ENCODE peak calls at places on chromosome 7, in nine cellular contexts. C is activated CD8-positive, alpha-beta T cell treated with anti-CD3 and anti-CD28 coated beads for 36 hours; I is heart left ventricle; P is astrocyte; S is heart right ventricle; B is MCF 10A; T is mesothelial cell of epicardium; N is pancreas; U is GM12865. O is an unnamed sample.

GRCh38 chr7:37806152-37806551 is 42.2 kb upstream of the NME8 start:
- DNase-seq in C (no peak), I (no peak), P (no peak), S (no peak), B (no peak), T (no peak), N (no peak), U (peak), O (no peak)

GRCh38 chr7:11228515-11228914 is 254.8 kb downstream of the PHF14 start:
- DNase-seq in C (no peak), I (peak), P (no peak), S (peak), B (peak), T (no peak), N (peak), U (no peak), O (no peak)

GRCh38 chr7:78134256-78134655 is 335.7 kb downstream of the PHTF2 start:
- DNase-seq in C (peak), I (no peak), P (peak), S (no peak), B (peak), T (no peak), N (no peak), U (peak), O (peak)

GRCh38 chr7:102012941-102013461 is 195.6 kb downstream of the CUX1 start:
- DNase-seq in C (no peak), I (no peak), P (peak), S (no peak), B (no peak), T (no peak), N (no peak), U (no peak), O (no peak)

GRCh38 chr7:30321992-30322637 is 37.7 kb downstream of the ZNRF2 start:
- DNase-seq in C (peak), I (no peak), P (no peak), S (peak), B (peak), T (no peak), N (no peak), U (peak), O (no peak)

GRCh38 chr7:461453-462172 is 58.0 kb downstream of the PDGFA start:
- DNase-seq in C (no peak), I (no peak), P (no peak), S (no peak), B (peak), T (no peak), N (peak), U (no peak), O (no peak)

GRCh38 chr7:196283-196682 is 3.9 kb downstream of the FAM20C start:
- DNase-seq in C (no peak), I (no peak), P (no peak), S (no peak), B (no peak), T (no peak), N (no peak), U (no peak), O (no peak)

GRCh38 chr7:93004906-93005305 is 112.9 kb downstream of the SAMD9 start:
- DNase-seq in C (no peak), I (no peak), P (no peak), S (no peak), B (no peak), T (no peak), N (no peak), U (no peak), O (no peak)

GRCh38 chr7:90181485-90181884 is 27.2 kb downstream of the STEAP1 start:
- DNase-seq in C (no peak), I (no peak), P (no peak), S (no peak), B (no peak), T (no peak), N (no peak), U (no peak), O (no peak)

GRCh38 chr7:101630591-101630990 is 1.5 kb upstream of the MYL10 start:
- DNase-seq in C (no peak), I (no peak), P (peak), S (no peak), B (peak), T (no peak), N (no peak), U (no peak), O (no peak)

GRCh38 chr7:99762680-99763327 is 21.2 kb downstream of the CYP3A4 start:
- DNase-seq in C (no peak), I (peak), P (peak), S (peak), B (peak), T (no peak), N (no peak), U (no peak), O (no peak)

GRCh38 chr7:105388373-105389089 is at the start of gene SRPK2:
- DNase-seq in C (peak), I (peak), P (peak), S (peak), B (peak), T (peak), N (peak), U (peak), O (peak)

GRCh38 chr7:158490171-158490782 is 97.3 kb downstream of the PTPRN2 start:
- DNase-seq in C (no peak), I (no peak), P (no peak), S (no peak), B (no peak), T (no peak), N (no peak), U (no peak), O (no peak)

GRCh38 chr7:114959931-114960330 is 38.0 kb downstream of the MDFIC start:
- DNase-seq in C (no peak), I (no peak), P (peak), S (no peak), B (no peak), T (no peak), N (no peak), U (peak), O (no peak)

GRCh38 chr7:18116661-18117060 is 89.0 kb upstream of the PRPS1L1 start:
- DNase-seq in C (no peak), I (no peak), P (peak), S (no peak), B (no peak), T (no peak), N (no peak), U (no peak), O (no peak)

GRCh38 chr7:18123508-18124239 is 96.0 kb upstream of the PRPS1L1 start:
- DNase-seq in C (no peak), I (no peak), P (no peak), S (no peak), B (no peak), T (no peak), N (no peak), U (no peak), O (no peak)

GRCh38 chr7:18117482-18117881 is 89.8 kb upstream of the PRPS1L1 start:
- DNase-seq in C (no peak), I (no peak), P (peak), S (no peak), B (no peak), T (no peak), N (no peak), U (no peak), O (no peak)

GRCh38 chr7:18125536-18125935 is 97.9 kb upstream of the PRPS1L1 start:
- DNase-seq in C (no peak), I (no peak), P (peak), S (no peak), B (no peak), T (no peak), N (no peak), U (no peak), O (no peak)

DNA sequence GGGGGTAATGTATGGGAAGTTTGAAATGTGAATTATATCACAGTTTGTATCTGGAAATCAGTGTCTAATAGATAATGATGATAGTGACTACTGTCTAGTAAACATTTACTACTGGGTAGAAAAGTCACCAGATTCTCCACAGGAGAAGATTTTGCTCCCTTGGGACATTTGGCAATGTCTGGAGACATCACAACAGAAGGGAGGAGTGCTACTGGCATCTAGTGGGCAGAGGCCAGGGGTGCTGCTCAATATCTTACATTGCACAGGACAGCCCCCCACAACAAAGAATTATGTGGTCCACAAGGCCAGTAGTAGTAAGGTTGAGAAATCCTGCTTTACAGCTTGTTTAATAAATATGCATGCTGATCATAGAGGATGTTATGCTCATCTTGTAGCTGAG is 92.3 kb upstream of the PRPS1L1 start:
- DNase-seq in C (peak), I (peak), P (no peak), S (no peak), B (peak), T (no peak), N (no peak), U (no peak), O (no peak)
- TF ChIP-seq CTCF in C (no peak), I (no peak), P (peak), S (peak), B (no peak), T (no peak), N (no peak), U (peak), O (no peak)

GRCh38 chr7:52260046-52260665 is 775.3 kb upstream of the POM121L12 start:
- DNase-seq in C (no peak), I (no peak), P (no peak), S (no peak), B (peak), T (no peak), N (no peak), U (no peak), O (peak)
- TF ChIP-seq CTCF in C (no peak), I (no peak), P (no peak), S (no peak), B (no peak), T (no peak), N (no peak), U (no peak), O (peak)

GRCh38 chr7:13309535-13309934 is 622.1 kb downstream of the ARL4A start:
- DNase-seq in C (no peak), I (no peak), P (no peak), S (no peak), B (no peak), T (no peak), N (no peak), U (no peak), O (no peak)
- TF ChIP-seq CTCF in C (no peak), I (no peak), P (no peak), S (no peak), B (no peak), T (no peak), N (no peak), U (no peak), O (no peak)

DNA sequence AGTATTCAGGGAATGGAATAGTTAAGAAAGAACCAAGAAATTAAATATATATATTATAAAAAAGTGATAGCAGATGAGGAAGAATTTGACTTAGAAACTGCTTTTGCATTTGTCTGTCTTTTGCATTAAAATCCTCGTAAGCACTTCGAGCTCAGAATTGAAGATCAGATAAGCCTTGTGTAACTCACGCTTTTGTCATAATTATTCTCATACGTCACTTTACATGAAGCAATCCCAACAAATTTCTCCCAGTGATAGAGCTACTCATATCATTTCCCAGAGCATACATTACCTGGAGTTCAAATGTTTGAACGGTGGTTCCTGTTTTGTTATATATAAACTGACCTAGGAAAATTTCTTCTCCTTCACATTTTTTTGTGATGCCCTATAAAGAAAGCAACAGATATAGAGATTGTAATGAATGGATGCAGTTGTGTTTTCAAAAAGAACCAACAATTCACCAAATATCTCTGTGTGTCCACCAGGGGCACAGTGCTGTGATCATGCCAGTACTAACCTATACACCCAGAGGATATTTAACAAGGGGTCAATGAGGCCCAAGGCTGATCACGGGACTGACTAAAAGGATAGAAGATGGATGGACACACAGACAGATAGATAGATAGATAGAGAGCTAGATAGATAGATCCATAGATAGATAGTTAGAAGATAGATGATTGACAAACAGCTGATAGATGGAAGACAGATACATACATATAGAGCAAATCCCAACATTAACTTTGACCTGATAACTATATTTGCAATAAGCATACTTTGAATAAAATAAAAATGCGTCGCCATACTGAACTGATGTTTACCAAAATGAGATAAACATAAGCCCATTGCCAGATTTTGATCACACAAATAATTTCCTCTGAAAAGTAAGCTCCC is 9.3 kb upstream of the HUS1 start:
- DNase-seq in C (peak), I (no peak), P (no peak), S (no peak), B (peak), T (no peak), N (no peak), U (peak), O (no peak)
- TF ChIP-seq CTCF in C (peak), I (no peak), P (peak), S (no peak), B (no peak), T (peak), N (no peak), U (peak), O (no peak)

GRCh38 chr7:134723904-134724303 is 55.5 kb upstream of the CALD1 start:
- DNase-seq in C (no peak), I (no peak), P (no peak), S (no peak), B (no peak), T (no peak), N (no peak), U (no peak), O (no peak)

GRCh38 chr7:134722786-134723322 is 56.6 kb upstream of the CALD1 start:
- DNase-seq in C (no peak), I (no peak), P (no peak), S (no peak), B (no peak), T (no peak), N (no peak), U (no peak), O (no peak)

GRCh38 chr7:134727711-134728110 is 51.7 kb upstream of the CALD1 start:
- DNase-seq in C (no peak), I (no peak), P (no peak), S (no peak), B (no peak), T (no peak), N (no peak), U (no peak), O (no peak)

GRCh38 chr7:134726581-134726980 is 52.9 kb upstream of the CALD1 start:
- DNase-seq in C (no peak), I (peak), P (no peak), S (no peak), B (no peak), T (no peak), N (no peak), U (no peak), O (no peak)

DNA sequence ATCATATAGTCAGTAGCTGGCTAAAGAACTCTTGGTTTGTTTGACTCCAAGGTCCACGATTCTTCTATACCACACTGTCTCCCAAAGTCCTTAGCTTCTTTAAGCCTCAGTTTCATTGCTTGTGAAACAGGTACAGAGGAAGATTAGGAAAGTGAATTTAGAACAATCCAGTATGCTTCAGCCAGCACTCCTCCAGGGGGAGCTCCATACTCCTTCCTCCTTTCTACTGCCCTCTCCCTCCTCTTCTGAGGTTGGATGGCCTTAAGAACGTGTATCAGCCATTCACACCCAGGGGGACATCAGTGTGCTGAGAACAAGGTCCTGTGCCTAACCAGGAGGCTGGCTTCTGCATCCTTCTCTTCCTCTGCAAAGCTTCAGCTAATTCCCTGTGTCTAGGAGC is 54.8 kb upstream of the CALD1 start:
- DNase-seq in C (peak), I (no peak), P (no peak), S (no peak), B (peak), T (no peak), N (no peak), U (peak), O (no peak)
- TF ChIP-seq CTCF in C (no peak), I (peak), P (peak), S (peak), B (peak), T (no peak), N (no peak), U (peak), O (peak)

DNA sequence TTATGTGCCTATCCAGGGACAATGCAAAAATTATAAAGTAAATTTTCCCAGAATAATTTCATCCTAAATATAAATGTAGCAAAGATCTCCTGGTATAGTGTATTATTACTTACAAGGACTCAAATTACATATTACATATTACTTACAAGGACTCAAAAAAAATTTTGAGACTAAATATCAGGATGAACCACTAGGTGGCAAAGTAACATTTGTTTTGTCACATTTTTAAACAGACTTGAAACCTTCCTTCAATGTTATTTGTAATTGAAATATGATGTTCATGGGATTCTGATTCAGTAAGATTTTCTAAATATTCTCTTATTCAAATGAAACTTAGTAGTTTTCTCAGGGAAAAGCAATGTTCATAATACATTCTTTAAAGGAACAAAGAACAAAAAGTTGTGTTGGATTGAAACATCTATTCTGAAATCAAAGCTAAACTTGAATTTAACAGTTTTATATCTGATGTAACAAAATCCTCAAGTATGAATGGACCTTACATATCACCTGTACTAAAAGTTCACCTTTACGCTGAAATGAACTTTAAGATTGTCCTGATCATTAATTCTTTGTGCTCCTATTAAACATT is 74.3 kb upstream of the GNAI1 start:
- DNase-seq in C (no peak), I (no peak), P (peak), S (no peak), B (peak), T (no peak), N (no peak), U (peak), O (no peak)
- TF ChIP-seq CTCF in C (peak), I (peak), P (peak), S (peak), B (peak), T (peak), N (peak), U (peak), O (peak)

DNA sequence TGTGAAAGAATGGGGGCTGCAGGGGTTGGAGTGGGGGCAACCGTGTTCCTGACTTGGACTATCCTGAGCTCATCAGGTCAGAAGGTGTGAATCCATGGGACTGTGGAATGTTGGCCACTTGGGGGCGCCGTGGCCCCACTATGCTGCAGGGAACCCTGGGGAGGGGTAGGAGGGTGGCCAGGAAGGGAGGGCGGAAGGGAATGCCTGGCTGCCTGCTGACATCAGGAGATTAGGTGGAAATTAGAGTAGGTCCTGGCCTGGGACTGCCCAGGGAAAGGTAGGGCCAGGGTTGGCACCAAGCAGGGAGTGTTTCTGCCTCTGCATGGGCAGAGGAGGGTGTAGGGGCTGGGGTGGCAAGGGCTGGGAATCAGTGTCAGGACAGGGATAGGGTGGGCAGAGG is 65.8 kb upstream of the PRSS58 start:
- DNase-seq in C (peak), I (no peak), P (no peak), S (no peak), B (peak), T (no peak), N (peak), U (peak), O (peak)
- TF ChIP-seq CTCF in C (peak), I (peak), P (peak), S (no peak), B (peak), T (no peak), N (no peak), U (peak), O (peak)

DNA sequence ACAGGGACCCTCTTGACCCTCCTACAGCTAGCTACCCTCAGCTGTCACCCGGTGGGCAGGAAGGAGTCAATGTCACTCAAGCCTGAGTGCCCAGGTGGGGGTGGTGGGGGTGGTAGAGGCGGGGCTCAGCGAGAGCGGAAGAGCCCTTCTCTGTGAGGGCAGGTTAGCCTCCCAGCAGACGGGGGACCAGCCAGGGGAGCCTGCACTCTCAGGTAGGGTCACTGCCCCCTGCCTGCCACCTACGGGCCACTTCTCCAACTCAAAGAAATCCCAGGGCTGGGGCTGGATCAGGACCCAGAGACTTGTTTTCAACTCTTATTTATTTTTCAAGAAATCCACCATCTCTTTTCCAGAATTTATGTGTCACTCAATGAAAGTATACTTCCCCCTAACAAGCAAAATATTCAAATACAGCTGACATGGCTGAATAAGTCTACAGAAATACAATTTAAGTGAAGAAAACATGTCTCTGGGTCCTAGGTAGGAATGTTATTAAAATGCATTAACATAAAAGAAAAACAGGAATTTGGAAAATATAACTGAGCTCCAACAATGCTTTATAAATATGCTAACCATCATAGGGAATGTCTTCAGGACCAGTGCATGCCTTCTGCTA is 63.4 kb upstream of the DDC start:
- DNase-seq in C (no peak), I (no peak), P (no peak), S (no peak), B (no peak), T (no peak), N (no peak), U (no peak), O (no peak)
- TF ChIP-seq CTCF in C (no peak), I (no peak), P (no peak), S (no peak), B (no peak), T (no peak), N (no peak), U (no peak), O (no peak)